ENCODE peak calls at places on chromosomes 2 and 18, in five cellular contexts. D, P, T, V and M are unnamed samples.
A peak's percentile ranks its signal among the peaks of the same experiment; 100 is the strongest.

GRCh38 chr18:59957957-59958356 is 58.2 kb downstream of the PMAIP1 start:
- DNase-seq in T (no peak), V (peak; percentile 78), D (peak; percentile 14), P (peak; percentile 83), M (peak; percentile 5)

GRCh38 chr2:150944315-150944714 is 317.3 kb downstream of the RBM43 start:
- DNase-seq in V (no peak), T (no peak), P (no peak), D (no peak), M (no peak)

GRCh38 chr2:12824304-12824761 is 107.6 kb downstream of the TRIB2 start:
- DNase-seq in D (no peak), P (peak; percentile 44), T (no peak), V (no peak), M (no peak)

GRCh38 chr18:24161304-24161703 is 22.4 kb downstream of the CABYR start:
- DNase-seq in D (no peak), V (no peak), P (no peak), T (no peak), M (no peak)

GRCh38 chr18:79598046-79598884 is 81.3 kb upstream of the CTDP1 start:
- DNase-seq in T (no peak), D (no peak), V (no peak), P (no peak), M (no peak)

GRCh38 chr18:55650363-55650870 is 62.4 kb upstream of the TCF4 start:
- DNase-seq in V (no peak), P (peak; percentile 42), D (no peak), T (no peak), M (no peak)

GRCh38 chr2:151860613-151861146 is 32.5 kb upstream of the ARL5A start:
- DNase-seq in T (no peak), V (no peak), P (no peak), D (no peak), M (no peak)

GRCh38 chr2:196249860-196250259 is 78.5 kb upstream of the STK17B start:
- DNase-seq in P (peak; percentile 68), D (no peak), V (no peak), T (no peak), M (no peak)

GRCh38 chr2:121470917-121471316 is 59.8 kb upstream of the RNU4ATAC start:
- DNase-seq in V (no peak), P (no peak), D (no peak), T (no peak), M (no peak)
- TF ChIP-seq RCOR1 in V (no peak), P (no peak), D (no peak), T (no peak), M (no peak)

GRCh38 chr2:26691881-26692813 is at the start of gene KCNK3:
- DNase-seq in V (peak; percentile 97), P (peak; percentile 25), T (no peak), D (peak; percentile 86), M (peak; percentile 50)
- TF ChIP-seq RCOR1 in V (no peak), P (no peak), T (no peak), D (no peak), M (no peak)

DNA sequence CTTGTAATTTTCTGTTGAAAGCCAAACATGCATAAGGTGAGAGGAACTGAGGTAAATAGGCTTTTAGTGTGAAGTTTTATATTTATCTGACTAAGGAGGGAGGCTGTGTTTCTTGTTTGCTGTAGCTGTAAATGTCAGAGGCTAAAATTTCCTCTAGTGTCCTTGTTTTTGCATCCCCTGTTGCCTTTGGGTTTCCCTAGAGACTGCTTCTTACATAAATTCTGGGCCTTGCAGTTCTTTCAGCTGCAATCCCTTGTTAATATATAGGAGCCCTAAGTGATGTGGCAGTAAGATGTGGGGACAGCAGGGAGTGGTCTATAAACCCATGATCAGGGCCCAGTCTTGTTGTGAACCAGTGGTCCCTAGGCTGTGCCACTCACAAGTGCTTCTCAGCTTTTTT is 7.5 kb upstream of the IMP4 start:
- DNase-seq in T (no peak), P (no peak), D (no peak), V (no peak), M (no peak)
- TF ChIP-seq RCOR1 in T (no peak), P (no peak), D (no peak), V (no peak), M (no peak)

GRCh38 chr2:74947703-74948102 is 10.7 kb upstream of the POLE4 start:
- DNase-seq in V (no peak), T (no peak), P (no peak), D (no peak), M (no peak)
- TF ChIP-seq RCOR1 in V (no peak), T (no peak), P (no peak), D (no peak), M (no peak)